ENCODE peak calls at places on chromosomes 5 and 9, in four cellular contexts. V is WERI-Rb-1, N is fibroblast of mammary gland, O is osteocyte. I is an unnamed sample.
A peak's percentile ranks its signal among the peaks of the same experiment; 100 is the strongest.

GRCh38 chr5:123206618-123207320 is 117.7 kb downstream of the PRDM6 start:
- DNase-seq in V (no peak), N (peak; percentile 63), O (no peak), I (peak; percentile 58)

GRCh38 chr5:431711-432050 is 11.3 kb upstream of the EXOC3 start:
- DNase-seq in N (no peak), V (no peak), O (peak; percentile 67), I (no peak)

GRCh38 chr5:156981481-156981880 is 18.5 kb upstream of the TIMD4 start:
- DNase-seq in N (no peak), V (no peak), O (no peak), I (no peak)

GRCh38 chr5:173790836-173791546 is 97.2 kb upstream of the CPEB4 start:
- DNase-seq in N (no peak), V (no peak), O (no peak), I (no peak)

GRCh38 chr5:2297991-2298390 is 415.3 kb upstream of the IRX4 start:
- DNase-seq in N (no peak), V (no peak), O (no peak), I (no peak)

GRCh38 chr5:178238711-178239592 is 6.3 kb upstream of the PHYKPL start:
- DNase-seq in V (no peak), O (no peak), N (no peak), I (no peak)

GRCh38 chr9:124940521-124940893 is 376 bp downstream of the GOLGA1 start:
- DNase-seq in V (no peak), N (no peak), O (no peak), I (no peak)

GRCh38 chr5:178307266-178308045 is 74.9 kb upstream of the PHYKPL start:
- DNase-seq in N (no peak), V (no peak), O (no peak), I (no peak)

GRCh38 chr5:94469889-94470288 is 148.5 kb downstream of the KIAA0825 start:
- DNase-seq in V (no peak), N (peak; percentile 92), O (no peak), I (peak; percentile 8)

GRCh38 chr5:52989781-52990530 is 804 bp downstream of the ITGA2 start:
- DNase-seq in O (no peak), V (peak; percentile 29), N (peak; percentile 45), I (peak; percentile 39)

GRCh38 chr9:87862536-87863268 is 20.0 kb upstream of the SPATA31E1 start:
- DNase-seq in V (no peak), N (peak; percentile 85), O (peak; percentile 56), I (no peak)

GRCh38 chr5:11302663-11303062 is 541.6 kb upstream of the DAP start:
- DNase-seq in O (no peak), N (no peak), V (no peak), I (no peak)

GRCh38 chr5:167699434-167699833 is 592.0 kb upstream of the WWC1 start:
- DNase-seq in O (no peak), N (peak; percentile 98), V (no peak), I (no peak)

DNA sequence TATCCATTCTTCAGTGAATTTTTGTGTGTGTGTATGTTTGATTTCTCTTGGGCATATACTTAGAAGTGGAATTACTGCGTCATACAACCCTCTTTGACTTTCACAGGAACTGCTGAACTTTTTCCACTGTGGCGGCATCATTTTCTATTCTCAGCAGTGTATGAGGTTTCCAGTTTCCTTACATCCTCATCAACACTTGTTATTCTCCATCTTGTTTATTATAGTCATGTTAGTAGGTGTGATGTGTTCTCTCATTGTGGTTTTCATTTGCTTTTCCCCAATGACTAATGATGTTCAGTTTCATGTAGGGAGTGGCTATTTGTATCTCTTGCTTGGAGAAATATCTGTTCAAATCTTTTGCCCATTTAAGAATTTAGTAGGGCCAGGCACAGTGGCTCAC is 2.6 kb downstream of the ZNF79 start:
- DNase-seq in O (no peak), N (no peak), V (no peak), I (no peak)
- TF ChIP-seq CTCF in O (no peak), N (no peak), V (no peak), I (no peak)

DNA sequence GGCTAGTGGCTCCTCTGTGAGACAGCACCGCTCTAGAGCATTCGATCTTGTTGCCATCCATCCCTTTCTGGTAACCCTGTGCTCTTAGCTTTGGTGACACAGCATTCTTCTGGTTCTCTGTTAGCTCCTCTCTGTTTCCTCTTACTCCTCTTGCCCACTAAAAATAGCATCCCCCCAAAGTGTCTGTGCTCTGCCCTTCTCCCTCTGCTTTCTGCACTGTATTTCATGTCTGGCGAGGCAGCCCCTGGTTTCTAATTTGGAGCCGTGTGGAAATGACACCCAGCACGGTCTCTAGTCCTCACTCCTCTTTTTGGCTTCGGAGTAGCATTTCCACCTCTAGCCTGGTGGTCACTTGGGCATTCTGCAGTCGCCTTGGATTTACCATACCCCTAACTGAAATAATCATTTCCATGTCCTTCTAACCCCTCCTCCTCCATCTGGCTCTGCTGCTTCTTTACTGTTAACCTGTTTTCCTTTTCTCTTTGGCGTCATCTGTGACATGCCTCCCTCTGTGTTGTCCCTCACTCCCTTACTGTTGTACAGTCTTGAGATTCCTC is 23.8 kb downstream of the NPR3 start:
- DNase-seq in O (no peak), N (no peak), V (no peak), I (no peak)
- TF ChIP-seq CTCF in O (no peak), N (no peak), V (no peak), I (no peak)

GRCh38 chr5:41722359-41722950 is 147.8 kb downstream of the OXCT1 start:
- DNase-seq in N (peak; percentile 10), V (no peak), O (no peak), I (no peak)
- TF ChIP-seq CTCF in N (peak; percentile 34), V (peak; percentile 30), O (peak; percentile 35), I (no peak)

GRCh38 chr5:154117930-154118329 is 72.6 kb upstream of the GALNT10 start:
- DNase-seq in O (no peak), N (peak; percentile 36), V (no peak), I (peak; percentile 20)
- TF ChIP-seq CTCF in O (no peak), N (no peak), V (no peak), I (no peak)

GRCh38 chr5:132976852-132977251 is 13.4 kb upstream of the AFF4 start:
- DNase-seq in N (no peak), V (no peak), O (peak; percentile 48), I (no peak)

GRCh38 chr5:132979367-132979935 is 16.0 kb upstream of the AFF4 start:
- DNase-seq in O (peak; percentile 6), V (no peak), N (peak; percentile 80), I (no peak)

GRCh38 chr5:132979976-132980375 is 16.5 kb upstream of the AFF4 start:
- DNase-seq in N (no peak), O (no peak), V (no peak), I (no peak)

DNA sequence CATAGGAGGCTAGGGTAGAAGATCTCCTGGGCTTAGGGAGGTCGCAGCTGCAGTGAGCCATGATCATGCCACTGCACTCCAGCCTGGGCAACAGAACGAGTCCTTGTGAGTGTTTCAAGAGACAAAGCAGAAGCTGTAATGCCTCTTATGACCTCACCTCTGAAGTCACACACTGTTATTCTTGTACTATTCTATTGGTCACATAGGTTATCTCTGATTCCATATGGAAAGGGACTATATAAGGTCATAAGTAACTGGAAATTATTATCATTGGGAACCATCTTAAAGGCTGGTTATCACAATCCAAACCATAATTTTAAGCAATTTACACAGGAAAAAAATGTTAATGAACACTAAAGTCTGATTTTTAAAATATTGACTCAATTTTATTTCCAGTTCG is 17.9 kb upstream of the AFF4 start:
- DNase-seq in N (no peak), O (no peak), V (no peak), I (no peak)
- TF ChIP-seq CTCF in N (no peak), O (no peak), V (no peak), I (no peak)

GRCh38 chr5:90294604-90295003 is 115.0 kb downstream of the CETN3 start:
- DNase-seq in N (no peak), O (no peak), V (no peak), I (no peak)
- TF ChIP-seq CTCF in N (no peak), O (no peak), V (no peak), I (no peak)

GRCh38 chr9:135167356-135167755 is 79.9 kb downstream of the OLFM1 start:
- DNase-seq in V (no peak), O (no peak), N (no peak), I (no peak)

GRCh38 chr9:135167839-135168378 is 80.4 kb downstream of the OLFM1 start:
- DNase-seq in N (no peak), V (no peak), O (no peak), I (no peak)

GRCh38 chr9:135165003-135165711 is 77.7 kb downstream of the OLFM1 start:
- DNase-seq in N (no peak), V (no peak), O (no peak), I (no peak)

GRCh38 chr9:135165756-135166519 is 78.5 kb downstream of the OLFM1 start:
- DNase-seq in V (no peak), O (no peak), N (no peak), I (no peak)

GRCh38 chr9:135166566-135166965 is 79.1 kb downstream of the OLFM1 start:
- DNase-seq in V (no peak), O (no peak), N (peak; percentile 10), I (no peak)
- TF ChIP-seq CTCF in V (no peak), O (no peak), N (peak; percentile 5), I (no peak)

DNA sequence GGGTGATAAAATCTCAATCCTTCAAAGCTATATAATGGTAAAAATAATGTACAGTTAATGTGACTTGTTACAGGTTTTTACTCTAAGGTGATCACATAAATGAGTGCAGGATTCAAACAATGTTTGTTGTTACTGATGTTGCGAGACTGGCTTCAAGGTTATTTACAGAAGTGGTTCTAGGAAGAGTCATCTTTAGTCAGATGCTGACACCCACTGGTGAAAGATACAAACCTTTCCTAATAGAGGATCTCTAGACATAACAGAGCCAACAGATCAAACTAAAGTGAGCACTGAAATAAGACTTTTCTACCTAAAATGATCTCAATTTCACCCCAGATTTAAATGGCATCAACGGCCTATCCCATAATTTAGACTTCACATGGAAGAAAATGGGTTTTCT is 20.2 kb downstream of the ARSB start:
- DNase-seq in N (peak; percentile 78), V (no peak), O (no peak), I (no peak)
- TF ChIP-seq CTCF in N (peak; percentile 47), V (peak; percentile 43), O (peak; percentile 73), I (peak; percentile 56)

I was measured in nephron progenitor cell.